ENCODE peak calls at places on chromosomes 11 and 22, in five cellular contexts. Z is K562, S is HepG2, A is H1, L is GM12878. I is an unnamed sample.

GRCh38 chr22:17869285-17870096 is 95.2 kb upstream of the BID start:
- DNase-seq in L (no peak), S (no peak), Z (no peak), A (no peak), I (no peak)

GRCh38 chr11:96447208-96447607 is 57.4 kb downstream of the JRKL start:
- DNase-seq in L (no peak), A (no peak), S (no peak), Z (no peak), I (no peak)

GRCh38 chr11:69572233-69572860 is 68.6 kb upstream of the CCND1 start:
- DNase-seq in L (no peak), Z (no peak), S (no peak), A (no peak), I (no peak)

GRCh38 chr11:18769802-18770456 is 21.7 kb downstream of the PTPN5 start:
- DNase-seq in Z (no peak), A (no peak), S (no peak), L (peak), I (peak)

GRCh38 chr11:120945042-120945441 is 78.9 kb upstream of the TBCEL start:
- DNase-seq in A (no peak), L (no peak), S (no peak), Z (peak), I (peak)

GRCh38 chr11:76793391-76793811 is 10.2 kb downstream of the TSKU start:
- DNase-seq in S (peak), Z (no peak), L (no peak), A (no peak), I (no peak)

GRCh38 chr11:12160231-12160630 is 49.8 kb downstream of the MICAL2 start:
- DNase-seq in A (no peak), L (no peak), S (no peak), Z (no peak), I (no peak)

GRCh38 chr11:116925050-116925449 is 87.6 kb upstream of the APOA1 start:
- DNase-seq in Z (no peak), A (no peak), L (no peak), S (no peak), I (peak)

GRCh38 chr11:15507592-15507991 is 392.9 kb downstream of the INSC start:
- DNase-seq in L (no peak), Z (no peak), S (no peak), A (no peak), I (no peak)

GRCh38 chr22:23066200-23067022 is 3.9 kb upstream of the GNAZ start:
- DNase-seq in A (no peak), Z (no peak), L (no peak), S (no peak), I (no peak)

GRCh38 chr11:19646921-19647320 is 65.7 kb upstream of the NAV2 start:
- DNase-seq in Z (no peak), L (no peak), A (no peak), S (no peak), I (no peak)

GRCh38 chr11:69642913-69643632 is 2.1 kb downstream of the CCND1 start:
- DNase-seq in L (no peak), Z (peak), A (no peak), S (peak), I (peak)

GRCh38 chr11:21037836-21038235 is 368.4 kb downstream of the NELL1 start:
- DNase-seq in L (no peak), Z (no peak), A (no peak), S (no peak), I (no peak)

GRCh38 chr11:131918663-131919062 is 548.2 kb downstream of the NTM start:
- DNase-seq in Z (no peak), A (no peak), S (no peak), L (no peak), I (no peak)

GRCh38 chr11:1734571-1735081 is 15.8 kb downstream of the IFITM10 start:
- DNase-seq in A (no peak), S (no peak), L (no peak), Z (no peak), I (no peak)

GRCh38 chr11:13942908-13943505 is 19.5 kb upstream of the SPON1 start:
- DNase-seq in A (no peak), L (no peak), S (no peak), Z (no peak), I (no peak)

GRCh38 chr11:59429924-59430516 is 3.8 kb upstream of the OR5A2 start:
- DNase-seq in Z (peak), A (no peak), L (peak), S (peak), I (peak)

GRCh38 chr11:62710001-62710345 is 2.5 kb downstream of the GNG3 start:
- DNase-seq in S (no peak), L (no peak), A (no peak), Z (no peak), I (no peak)

GRCh38 chr11:110022548-110022947 is 70.6 kb upstream of the ZC3H12C start:
- DNase-seq in L (peak), S (no peak), A (no peak), Z (no peak), I (no peak)

GRCh38 chr11:72228844-72229231 is 4.3 kb downstream of the INPPL1 start:
- DNase-seq in S (no peak), A (no peak), Z (no peak), L (no peak), I (no peak)

GRCh38 chr11:119638851-119639250 is 90.1 kb downstream of the NECTIN1 start:
- DNase-seq in S (no peak), A (no peak), L (no peak), Z (no peak), I (no peak)

GRCh38 chr11:119635776-119636175 is 93.2 kb downstream of the NECTIN1 start:
- DNase-seq in Z (no peak), A (no peak), L (no peak), S (no peak), I (no peak)

GRCh38 chr11:119634301-119634700 is 94.7 kb downstream of the NECTIN1 start:
- DNase-seq in Z (no peak), A (no peak), L (no peak), S (no peak), I (no peak)

GRCh38 chr11:119639642-119640205 is 89.3 kb downstream of the NECTIN1 start:
- DNase-seq in Z (no peak), L (no peak), A (no peak), S (no peak), I (no peak)

GRCh38 chr11:119635041-119635745 is 93.8 kb downstream of the NECTIN1 start:
- DNase-seq in Z (no peak), S (no peak), L (no peak), A (no peak), I (no peak)
- H3K4me2 ChIP-seq in Z (no peak), S (no peak), L (no peak), A (no peak), I (no peak)

GRCh38 chr11:124839051-124839971 is 25.9 kb upstream of the ROBO3 start:
- DNase-seq in Z (peak), A (no peak), L (no peak), S (no peak), I (peak)
- TF ChIP-seq EZH2 in Z (no peak), A (peak), L (no peak), S (no peak), I (peak)

GRCh38 chr22:30827646-30828045 is 133.0 kb downstream of the OSBP2 start:
- DNase-seq in A (no peak), L (no peak), S (no peak), Z (no peak), I (no peak)

GRCh38 chr22:30832407-30832987 is 136.1 kb downstream of the MORC2 start:
- DNase-seq in Z (no peak), A (no peak), L (no peak), S (no peak), I (no peak)

GRCh38 chr22:30828187-30829155 is 133.8 kb downstream of the OSBP2 start:
- DNase-seq in A (no peak), L (no peak), S (no peak), Z (no peak), I (no peak)

GRCh38 chr22:30830907-30831306 is 136.2 kb downstream of the OSBP2 start:
- DNase-seq in A (no peak), S (no peak), L (no peak), Z (no peak), I (peak)

GRCh38 chr22:30829901-30830550 is 135.4 kb downstream of the OSBP2 start:
- DNase-seq in L (no peak), Z (no peak), A (no peak), S (no peak), I (no peak)
- TF ChIP-seq CREB1 in L (no peak), Z (no peak), A (no peak), S (no peak), I (no peak)

GRCh38 chr22:37661160-37661924 is 2.8 kb downstream of the PDXP start:
- DNase-seq in Z (peak), A (no peak), S (peak), L (no peak), I (peak)

GRCh38 chr22:37662039-37662438 is 3.5 kb downstream of the PDXP start:
- DNase-seq in S (no peak), A (no peak), Z (no peak), L (no peak), I (no peak)

GRCh38 chr22:37659897-37660708 is 1.6 kb downstream of the PDXP start:
- DNase-seq in S (no peak), L (no peak), A (no peak), Z (peak), I (no peak)

GRCh38 chr22:37659066-37659896 is 758 bp downstream of the PDXP start:
- DNase-seq in Z (peak), A (no peak), L (no peak), S (peak), I (no peak)

DNA sequence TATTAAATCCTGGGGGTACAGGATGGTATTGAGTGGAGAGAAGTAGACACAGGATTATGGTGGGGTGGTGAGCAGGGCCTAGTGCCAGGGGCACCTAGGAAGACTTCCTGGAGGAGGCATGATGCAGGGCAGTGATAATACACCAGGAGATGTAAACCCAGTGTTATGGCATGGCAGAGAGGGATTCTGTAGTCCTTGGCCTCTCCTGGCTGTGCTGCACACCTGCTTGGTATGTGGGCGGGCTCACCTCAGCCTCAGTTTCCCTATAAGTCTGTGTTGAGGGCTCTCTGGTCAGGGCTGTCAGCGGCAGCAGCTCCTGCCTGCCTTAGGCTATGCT is 2.2 kb downstream of the PDXP start:
- DNase-seq in S (no peak), A (no peak), L (no peak), Z (no peak), I (no peak)
- H3K4me2 ChIP-seq in S (peak), A (peak), L (peak), Z (peak), I (no peak)

I was measured in GM23338.